ENCODE peak calls at places on chromosomes 16 and 17, in seven cellular contexts. X is neural crest cell, L is B cell, D is cardiac fibroblast, S is brain microvascular endothelial cell, Y is gastrocnemius medialis, Z is left ventricle myocardium inferior. K is an unnamed sample.

GRCh38 chr16:67719778-67720144 is 645 bp upstream of the GFOD2 start:
- DNase-seq in L (no peak), D (peak), X (peak), Y (peak), S (peak), Z (no peak), K (no peak)

GRCh38 chr17:3804503-3804931 is 3.5 kb upstream of the ITGAE start:
- DNase-seq in D (peak), S (peak), Z (no peak), Y (no peak), L (no peak), X (no peak), K (no peak)

GRCh38 chr17:80791758-80792284 is 199.8 kb upstream of the CHMP6 start:
- DNase-seq in D (peak), Y (peak), X (no peak), Z (no peak), S (peak), L (peak), K (no peak)

GRCh38 chr16:66335704-66336329 is 30.7 kb upstream of the CDH5 start:
- DNase-seq in X (no peak), S (peak), Y (no peak), D (peak), Z (peak), L (no peak), K (no peak)

GRCh38 chr17:56867948-56868376 is 34.0 kb downstream of the DGKE start:
- DNase-seq in D (peak), L (no peak), Y (no peak), X (no peak), Z (no peak), S (no peak), K (no peak)

GRCh38 chr16:85902366-85903155 is 3.6 kb downstream of the IRF8 start:
- DNase-seq in L (peak), S (no peak), X (no peak), Y (no peak), D (no peak), Z (no peak), K (no peak)

GRCh38 chr17:42695500-42695899 is 13.2 kb downstream of the CNTNAP1 start:
- DNase-seq in D (no peak), L (no peak), S (no peak), Z (no peak), Y (no peak), X (no peak), K (no peak)

GRCh38 chr16:51949260-51949659 is 597.7 kb downstream of the TOX3 start:
- DNase-seq in Z (no peak), L (no peak), S (no peak), Y (no peak), D (no peak), X (no peak), K (no peak)

GRCh38 chr16:66590322-66590721 is 11.1 kb downstream of the CMTM2 start:
- DNase-seq in S (no peak), X (no peak), Z (no peak), Y (no peak), L (no peak), D (no peak), K (peak)

GRCh38 chr17:17206149-17206912 is at the start of gene PLD6:
- DNase-seq in D (peak), X (no peak), Z (peak), Y (peak), S (peak), L (peak), K (peak)

GRCh38 chr17:17681187-17681743 is at the start of gene RAI1:
- DNase-seq in Z (peak), X (peak), L (peak), S (no peak), Y (peak), D (peak), K (no peak)

GRCh38 chr17:80725532-80725931 is 180.9 kb downstream of the RPTOR start:
- DNase-seq in D (peak), Y (no peak), S (peak), L (no peak), X (no peak), Z (no peak), K (no peak)

GRCh38 chr17:4365628-4366311 is 705 bp downstream of the UBE2G1 start:
- DNase-seq in X (peak), L (peak), Z (peak), D (no peak), Y (peak), S (no peak), K (no peak)

GRCh38 chr16:86663691-86664517 is 85.6 kb downstream of the FOXL1 start:
- DNase-seq in S (peak), Y (peak), D (peak), L (no peak), X (no peak), Z (no peak), K (no peak)

GRCh38 chr17:40937384-40937819 is at the start of gene KRT23:
- DNase-seq in X (no peak), Y (no peak), D (no peak), S (no peak), Z (no peak), L (no peak), K (no peak)

GRCh38 chr16:1920727-1921155 is 2.5 kb upstream of the HS3ST6 start:
- DNase-seq in D (peak), L (no peak), X (peak), Y (no peak), S (no peak), Z (no peak), K (no peak)

GRCh38 chr17:28727727-28728363 is 743 bp upstream of the NEK8 start:
- DNase-seq in Y (no peak), D (peak), L (peak), X (peak), S (peak), Z (no peak), K (no peak)
- TF ChIP-seq CTCF in Y (peak), D (peak), L (no peak), X (peak), S (peak), Z (peak), K (peak)

GRCh38 chr17:28348979-28349378 is 8.3 kb downstream of the POLDIP2 start:
- DNase-seq in Y (no peak), X (no peak), D (no peak), S (no peak), L (no peak), Z (no peak), K (no peak)

GRCh38 chr17:28347261-28347891 is 10.0 kb downstream of the POLDIP2 start:
- DNase-seq in D (peak), Y (no peak), Z (no peak), X (no peak), L (no peak), S (peak), K (peak)

GRCh38 chr17:28346199-28346580 is 10.6 kb downstream of the TNFAIP1 start:
- DNase-seq in D (no peak), Y (no peak), L (no peak), X (no peak), Z (no peak), S (no peak), K (no peak)

GRCh38 chr17:28345420-28346198 is 10.0 kb downstream of the TNFAIP1 start:
- DNase-seq in Y (peak), D (peak), Z (peak), X (no peak), S (no peak), L (no peak), K (no peak)

DNA sequence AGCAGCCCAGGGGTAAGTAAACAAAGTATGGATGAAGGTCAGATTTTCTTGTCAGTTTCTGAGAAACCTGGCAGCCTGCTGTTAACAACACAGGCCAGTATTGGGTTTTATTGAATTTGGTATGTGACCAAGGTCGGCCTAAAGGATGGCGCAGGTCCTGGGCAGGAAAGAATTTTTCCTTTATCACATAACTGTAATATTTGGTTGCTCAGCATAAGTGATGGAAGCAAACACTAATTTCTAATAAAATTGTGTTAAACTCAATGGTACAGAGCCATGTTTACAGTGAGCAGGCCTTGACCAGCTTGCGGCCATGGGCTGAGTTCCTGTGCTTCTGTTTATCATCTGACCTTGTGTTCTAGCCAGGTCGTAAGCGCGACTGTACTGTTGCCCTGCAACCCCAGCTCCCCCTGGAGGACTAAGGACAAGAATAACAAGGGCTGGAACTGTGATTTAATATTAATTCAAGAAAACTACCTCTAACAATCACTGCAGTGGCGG is 10.5 kb downstream of the POLDIP2 start:
- DNase-seq in L (no peak), Y (no peak), D (no peak), S (no peak), X (no peak), Z (no peak), K (peak)
- TF ChIP-seq CTCF in L (no peak), Y (no peak), D (peak), S (peak), X (peak), Z (peak), K (no peak)

GRCh38 chr16:20799599-20799998 is 6.7 kb downstream of the ERI2 start:
- DNase-seq in L (no peak), Z (no peak), S (no peak), D (peak), Y (no peak), X (no peak), K (no peak)
- TF ChIP-seq CTCF in L (no peak), Z (peak), S (peak), D (peak), Y (peak), X (peak), K (peak)

GRCh38 chr16:84085774-84086173 is 31.0 kb downstream of the MBTPS1 start:
- DNase-seq in S (no peak), Z (no peak), Y (no peak), L (no peak), D (no peak), X (no peak), K (no peak)

GRCh38 chr16:84085271-84085667 is 31.5 kb downstream of the MBTPS1 start:
- DNase-seq in Z (no peak), Y (no peak), S (no peak), X (no peak), D (no peak), L (no peak), K (no peak)

GRCh38 chr16:84086357-84086756 is 30.4 kb downstream of the MBTPS1 start:
- DNase-seq in X (no peak), Z (peak), Y (no peak), D (no peak), S (no peak), L (no peak), K (no peak)

GRCh38 chr16:84082835-84083569 is 33.7 kb downstream of the MBTPS1 start:
- DNase-seq in Y (no peak), L (no peak), S (no peak), D (no peak), Z (no peak), X (no peak), K (peak)

GRCh38 chr16:84084570-84085270 is 32.0 kb downstream of the MBTPS1 start:
- DNase-seq in Z (peak), L (peak), D (peak), X (peak), S (peak), Y (peak), K (no peak)
- TF ChIP-seq CTCF in Z (peak), L (peak), D (peak), X (peak), S (peak), Y (peak), K (peak)

GRCh38 chr17:48869821-48870318 is 22.7 kb upstream of the ATP5MC1 start:
- DNase-seq in S (no peak), Y (no peak), Z (no peak), L (no peak), X (no peak), D (no peak), K (no peak)

GRCh38 chr17:48873696-48874443 is 18.7 kb upstream of the ATP5MC1 start:
- DNase-seq in Y (no peak), D (no peak), Z (no peak), L (no peak), S (no peak), X (no peak), K (no peak)

GRCh38 chr17:48873212-48873611 is 19.4 kb upstream of the ATP5MC1 start:
- DNase-seq in Y (no peak), D (no peak), L (no peak), S (no peak), Z (peak), X (no peak), K (no peak)

GRCh38 chr17:48871035-48871550 is 21.5 kb upstream of the ATP5MC1 start:
- DNase-seq in L (no peak), X (no peak), D (no peak), Y (no peak), S (no peak), Z (no peak), K (no peak)

GRCh38 chr17:48871551-48872351 is 20.8 kb upstream of the ATP5MC1 start:
- DNase-seq in L (no peak), D (no peak), S (no peak), Y (peak), X (no peak), Z (peak), K (no peak)
- TF ChIP-seq CTCF in L (no peak), D (no peak), S (no peak), Y (no peak), X (no peak), Z (no peak), K (no peak)

GRCh38 chr16:57244767-57245471 is at the start of gene ARL2BP:
- DNase-seq in S (peak), D (peak), L (peak), X (peak), Z (peak), Y (peak), K (peak)
- TF ChIP-seq CTCF in S (no peak), D (no peak), L (no peak), X (peak), Z (no peak), Y (no peak), K (no peak)

GRCh38 chr17:77256710-77257109 is 115.9 kb downstream of the SEC14L1 start:
- DNase-seq in Z (no peak), S (no peak), Y (no peak), L (no peak), D (no peak), X (no peak), K (no peak)
- TF ChIP-seq CTCF in Z (no peak), S (no peak), Y (no peak), L (no peak), D (no peak), X (no peak), K (no peak)

GRCh38 chr16:3957344-3957980 is 76.9 kb upstream of the CREBBP start:
- DNase-seq in Z (no peak), Y (no peak), D (no peak), X (no peak), S (no peak), L (no peak), K (no peak)

GRCh38 chr16:3951861-3952332 is 71.4 kb upstream of the CREBBP start:
- DNase-seq in D (peak), L (no peak), S (no peak), Z (no peak), Y (peak), X (no peak), K (no peak)

GRCh38 chr16:3953728-3954410 is 73.4 kb upstream of the CREBBP start:
- DNase-seq in S (no peak), X (no peak), L (no peak), D (no peak), Y (no peak), Z (no peak), K (no peak)

GRCh38 chr16:3952342-3953131 is 72.0 kb upstream of the CREBBP start:
- DNase-seq in L (no peak), Y (peak), S (no peak), Z (peak), D (peak), X (no peak), K (no peak)

GRCh38 chr16:3954411-3954921 is 74.0 kb upstream of the CREBBP start:
- DNase-seq in D (peak), L (no peak), S (no peak), Y (no peak), Z (no peak), X (no peak), K (no peak)
- TF ChIP-seq CTCF in D (no peak), L (no peak), S (peak), Y (no peak), Z (no peak), X (no peak), K (no peak)

GRCh38 chr17:60577147-60577925 is 22.7 kb upstream of the PPM1D start:
- DNase-seq in X (no peak), S (peak), Y (peak), D (peak), Z (no peak), L (no peak), K (no peak)
- TF ChIP-seq CTCF in X (no peak), S (peak), Y (peak), D (peak), Z (peak), L (no peak), K (no peak)

K was measured in CD14-positive monocyte.